ENCODE peak calls at places on chromosome 14, in nine cellular contexts. W is lower lobe of right lung, H is IMR-90, T is HCT116, J is Peyer's patch, X is PC-3, Q is H1, V is HL-60, B is HepG2. A is an unnamed sample.

GRCh38 chr14:69842671-69843407 is 36.4 kb upstream of the SMOC1 start:
- DNase-seq in W (no peak), H (no peak), T (no peak), J (no peak), X (no peak), Q (no peak), V (no peak), B (no peak), A (no peak)

GRCh38 chr14:70398280-70398679 is 18.6 kb downstream of the SYNJ2BP start:
- DNase-seq in W (no peak), H (no peak), T (no peak), J (no peak), X (no peak), Q (no peak), V (no peak), B (peak; percentile 5), A (no peak)

GRCh38 chr14:94460631-94461416 is 8.2 kb upstream of the SERPINA11 start:
- DNase-seq in W (no peak), H (no peak), T (no peak), J (no peak), X (no peak), Q (no peak), V (no peak), B (no peak), A (no peak)

GRCh38 chr14:104732355-104732804 is 8.4 kb downstream of the ADSS1 start:
- DNase-seq in W (peak; percentile 85), H (no peak), T (no peak), J (no peak), X (no peak), Q (no peak), V (no peak), B (no peak), A (no peak)

GRCh38 chr14:35365130-35366047 is 39.2 kb downstream of the NFKBIA start:
- DNase-seq in W (peak; percentile 76), H (peak; percentile 92), T (peak; percentile 54), J (peak; percentile 31), X (peak; percentile 84), Q (no peak), V (no peak), B (peak; percentile 98), A (peak; percentile 69)

GRCh38 chr14:56118611-56119181 is 485 bp downstream of the PELI2 start:
- DNase-seq in W (peak; percentile 70), H (no peak), T (no peak), J (peak; percentile 33), X (no peak), Q (no peak), V (no peak), B (no peak), A (no peak)

GRCh38 chr14:94691658-94692029 is 78.3 kb downstream of the GSC start:
- DNase-seq in W (no peak), H (no peak), T (no peak), J (no peak), X (no peak), Q (no peak), V (no peak), B (no peak), A (no peak)

GRCh38 chr14:53943751-53944083 is 12.9 kb downstream of the BMP4 start:
- DNase-seq in W (no peak), H (no peak), T (no peak), J (no peak), X (no peak), Q (no peak), V (no peak), B (no peak), A (no peak)

GRCh38 chr14:73714656-73715081 is 485 bp upstream of the PNMA1 start:
- DNase-seq in W (no peak), H (peak; percentile 42), T (no peak), J (no peak), X (peak; percentile 39), Q (no peak), V (no peak), B (no peak), A (no peak)

GRCh38 chr14:96129128-96129736 is 75.4 kb upstream of the BDKRB2 start:
- DNase-seq in W (no peak), H (no peak), T (no peak), J (no peak), X (no peak), Q (no peak), V (no peak), B (no peak), A (no peak)

GRCh38 chr14:41604793-41605534 is 1.7 kb upstream of the LRFN5 start:
- DNase-seq in W (no peak), H (peak; percentile 86), T (no peak), J (no peak), X (no peak), Q (no peak), V (no peak), B (no peak), A (no peak)

GRCh38 chr14:95993768-95994592 is 45.2 kb upstream of the C14orf132 start:
- DNase-seq in W (no peak), H (peak; percentile 53), T (peak; percentile 43), J (no peak), X (peak; percentile 49), Q (peak; percentile 78), V (no peak), B (peak; percentile 39), A (no peak)

GRCh38 chr14:54568821-54569591 is 2.1 kb downstream of the SAMD4A start:
- DNase-seq in W (no peak), H (peak; percentile 59), T (no peak), J (no peak), X (peak; percentile 53), Q (no peak), V (no peak), B (peak; percentile 31), A (no peak)

DNA sequence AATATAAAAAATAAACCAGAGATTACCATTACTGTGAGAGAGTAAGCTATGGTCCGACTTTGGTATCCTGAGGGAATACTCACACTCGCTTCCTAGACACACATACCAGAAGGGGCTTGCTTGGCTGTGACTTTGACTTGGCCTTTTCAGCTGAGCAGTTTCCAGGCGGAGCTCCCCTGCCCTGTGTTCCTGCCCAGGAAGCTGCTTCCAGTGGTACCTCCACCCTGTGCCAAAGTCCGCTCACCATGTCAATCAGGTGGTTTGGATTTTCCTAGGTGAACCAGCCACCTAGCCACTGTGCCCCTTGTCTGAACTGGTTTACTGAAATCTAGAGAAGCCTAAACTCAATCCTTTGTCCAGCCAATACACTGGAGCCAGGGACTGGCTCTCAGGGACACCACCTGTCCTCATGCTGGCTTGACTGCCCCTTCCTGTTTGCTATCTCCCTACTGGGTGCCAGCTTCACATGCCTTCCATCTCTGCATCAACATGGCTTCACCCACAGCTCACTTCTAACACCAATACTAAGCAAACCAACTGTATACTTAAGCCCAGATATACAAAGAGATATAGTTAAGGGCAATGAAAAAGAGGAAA is 28.6 kb downstream of the MAX start:
- DNase-seq in W (no peak), H (no peak), T (no peak), J (no peak), X (no peak), Q (no peak), V (no peak), B (peak; percentile 45), A (no peak)
- H3K27ac ChIP-seq in W (peak overlapping the region; percentile 16), H (no peak overlapping the region), T (no peak overlapping the region), J (peak overlapping the region; percentile 87), X (no peak overlapping the region), Q (no peak overlapping the region), V (peak overlapping the region; percentile 55), B (no peak overlapping the region), A (no peak overlapping the region)

GRCh38 chr14:102262894-102263462 is 42.0 kb downstream of the MOK start:
- DNase-seq in W (no peak), H (peak; percentile 60), T (peak; percentile 29), J (no peak), X (peak; percentile 96), Q (peak; percentile 50), V (no peak), B (peak; percentile 95), A (peak; percentile 22)

GRCh38 chr14:102264355-102264754 is 40.6 kb downstream of the MOK start:
- DNase-seq in W (no peak), H (no peak), T (no peak), J (no peak), X (no peak), Q (no peak), V (no peak), B (no peak), A (no peak)

GRCh38 chr14:102264775-102265174 is 40.2 kb downstream of the MOK start:
- DNase-seq in W (no peak), H (no peak), T (no peak), J (no peak), X (no peak), Q (no peak), V (no peak), B (no peak), A (no peak)
- H3K27ac ChIP-seq in W (peak overlapping the region; percentile 41), H (no peak overlapping the region), T (no peak overlapping the region), J (no peak overlapping the region), X (peak overlapping the region; percentile 99), Q (no peak overlapping the region), V (no peak overlapping the region), B (peak overlapping the region; percentile 24), A (peak overlapping the region; percentile 72)

GRCh38 chr14:32020882-32021281 is 56.2 kb upstream of the ARHGAP5 start:
- DNase-seq in W (no peak), H (no peak), T (no peak), J (no peak), X (no peak), Q (no peak), V (no peak), B (no peak), A (no peak)

GRCh38 chr14:32022938-32023466 is 54.1 kb upstream of the ARHGAP5 start:
- DNase-seq in W (no peak), H (no peak), T (no peak), J (no peak), X (no peak), Q (no peak), V (no peak), B (no peak), A (no peak)

GRCh38 chr14:32019271-32019670 is 57.8 kb upstream of the ARHGAP5 start:
- DNase-seq in W (no peak), H (no peak), T (no peak), J (no peak), X (no peak), Q (no peak), V (no peak), B (no peak), A (no peak)

GRCh38 chr14:32022525-32022924 is 54.6 kb upstream of the ARHGAP5 start:
- DNase-seq in W (no peak), H (no peak), T (no peak), J (no peak), X (no peak), Q (no peak), V (no peak), B (no peak), A (no peak)

DNA sequence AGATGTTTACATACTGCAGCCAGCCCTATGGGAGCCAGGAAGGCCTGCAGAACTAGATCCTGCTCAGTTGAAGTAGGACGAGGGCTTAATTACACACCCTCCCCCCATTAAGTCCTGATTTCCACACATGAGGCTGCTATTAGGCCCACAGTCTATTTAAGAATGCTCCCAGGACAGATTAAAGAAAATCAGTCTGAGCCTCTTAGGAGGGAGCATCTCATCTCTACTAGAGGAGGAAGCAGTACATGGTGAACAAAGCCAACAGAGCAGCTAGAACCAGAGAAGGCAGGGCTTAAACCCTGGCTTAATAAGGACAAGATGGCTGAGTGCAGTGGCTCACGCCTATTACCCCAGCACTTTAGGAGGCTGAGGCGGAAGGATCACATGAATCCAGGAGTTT is 55.8 kb upstream of the ARHGAP5 start:
- DNase-seq in W (no peak), H (no peak), T (no peak), J (no peak), X (no peak), Q (no peak), V (no peak), B (no peak), A (no peak)
- H3K27ac ChIP-seq in W (no peak overlapping the region), H (no peak overlapping the region), T (peak overlapping the region; percentile 16), J (no peak overlapping the region), X (no peak overlapping the region), Q (no peak overlapping the region), V (no peak overlapping the region), B (no peak overlapping the region), A (no peak overlapping the region)

GRCh38 chr14:74913986-74914573 is 9.0 kb downstream of the RPS6KL1 start:
- DNase-seq in W (no peak), H (peak; percentile 77), T (peak; percentile 12), J (no peak), X (peak; percentile 74), Q (no peak), V (no peak), B (peak; percentile 62), A (no peak)
- H3K27ac ChIP-seq in W (no peak overlapping the region), H (no peak overlapping the region), T (no peak overlapping the region), J (no peak overlapping the region), X (no peak overlapping the region), Q (no peak overlapping the region), V (no peak overlapping the region), B (no peak overlapping the region), A (no peak overlapping the region)